ENCODE peak calls at places on chromosome 5, in four cellular contexts. S, K, V and P are unnamed samples.

GRCh38 chr5:172076783-172077244 is 70.4 kb upstream of the FBXW11 start:
- DNase-seq in K (no peak), V (peak; percentile 40), S (no peak), P (no peak)

GRCh38 chr5:141680751-141681201 is 1.3 kb downstream of the ARAP3 start:
- DNase-seq in V (peak; percentile 78), K (peak; percentile 7), S (peak; percentile 45), P (peak; percentile 90)

GRCh38 chr5:143235423-143235822 is 168.1 kb downstream of the NR3C1 start:
- DNase-seq in V (no peak), K (no peak), S (no peak), P (no peak)

GRCh38 chr5:72452515-72453259 is 54.5 kb downstream of the ZNF366 start:
- DNase-seq in K (no peak), S (no peak), V (no peak), P (no peak)

GRCh38 chr5:33894566-33894965 is 2.8 kb upstream of the ADAMTS12 start:
- DNase-seq in K (no peak), S (no peak), V (no peak), P (no peak)

GRCh38 chr5:135439426-135440205 is 7.5 kb downstream of the DCANP1 start:
- DNase-seq in S (no peak), K (no peak), V (no peak), P (no peak)

GRCh38 chr5:167912944-167913343 is 378.5 kb upstream of the WWC1 start:
- DNase-seq in K (no peak), S (no peak), V (no peak), P (no peak)

GRCh38 chr5:66974256-66974655 is 222.3 kb downstream of the CD180 start:
- DNase-seq in V (no peak), S (no peak), K (no peak), P (no peak)

GRCh38 chr5:149598966-149599365 is 17.7 kb downstream of the ARHGEF37 start:
- DNase-seq in V (no peak), K (no peak), S (no peak), P (no peak)

GRCh38 chr5:159216454-159216853 is 7.1 kb upstream of the RNF145 start:
- DNase-seq in K (no peak), S (no peak), V (no peak), P (no peak)

GRCh38 chr5:156121834-156122386 is 205.1 kb upstream of the SGCD start:
- DNase-seq in V (no peak), S (no peak), K (no peak), P (no peak)

GRCh38 chr5:92749943-92750342 is 831.1 kb downstream of the NR2F1-AS1 start:
- DNase-seq in V (no peak), K (peak; percentile 5), S (no peak), P (no peak)

GRCh38 chr5:178312900-178313299 is 80.3 kb upstream of the PHYKPL start:
- DNase-seq in K (no peak), V (no peak), S (no peak), P (no peak)

GRCh38 chr5:57316798-57317327 is 143.0 kb downstream of the GPBP1 start:
- DNase-seq in K (no peak), V (no peak), S (no peak), P (no peak)

GRCh38 chr5:178625679-178626483 is 969 bp downstream of the CLK4 start:
- DNase-seq in V (no peak), K (no peak), S (peak; percentile 13), P (peak; percentile 31)

GRCh38 chr5:81779125-81779934 is 28.4 kb upstream of the SSBP2 start:
- DNase-seq in V (no peak), S (no peak), K (no peak), P (peak; percentile 27)

GRCh38 chr5:152606739-152607138 is 201.7 kb upstream of the NMUR2 start:
- DNase-seq in S (no peak), K (no peak), V (no peak), P (no peak)

GRCh38 chr5:62977641-62978040 is 399.0 kb downstream of the LRRC70 start:
- DNase-seq in V (peak; percentile 19), K (no peak), S (no peak), P (no peak)

GRCh38 chr5:92380069-92380770 is 997.1 kb upstream of the ARRDC3 start:
- DNase-seq in K (no peak), V (no peak), S (no peak), P (no peak)

GRCh38 chr5:64437496-64437895 is 68.3 kb upstream of the RGS7BP start:
- DNase-seq in K (no peak), V (no peak), S (no peak), P (no peak)

GRCh38 chr5:34547300-34548085 is 108.6 kb upstream of the RAI14 start:
- DNase-seq in S (no peak), V (no peak), K (no peak), P (no peak)

GRCh38 chr5:141343242-141343952 is at the start of gene PCDHGA3:
- DNase-seq in K (no peak), S (peak; percentile 48), V (no peak), P (no peak)

GRCh38 chr5:135304352-135305221 is 94.4 kb downstream of the MACROH2A1 start:
- DNase-seq in V (no peak), K (peak; percentile 83), S (peak; percentile 31), P (no peak)

GRCh38 chr5:172342907-172343306 is 59.3 kb upstream of the UBTD2 start:
- DNase-seq in V (no peak), S (no peak), K (no peak), P (no peak)

GRCh38 chr5:132057498-132058255 is 2.8 kb upstream of the IL3 start:
- DNase-seq in K (no peak), S (no peak), V (no peak), P (peak; percentile 2)

GRCh38 chr5:151058891-151059611 is 21.8 kb downstream of the TNIP1 start:
- DNase-seq in S (no peak), V (no peak), K (no peak), P (no peak)

GRCh38 chr5:14505310-14506140 is 76.1 kb upstream of the OTULINL start:
- DNase-seq in S (peak; percentile 44), V (peak; percentile 44), K (no peak), P (peak; percentile 64)

GRCh38 chr5:72523960-72524582 is 16.9 kb upstream of the ZNF366 start:
- DNase-seq in S (no peak), K (peak; percentile 25), V (no peak), P (no peak)

DNA sequence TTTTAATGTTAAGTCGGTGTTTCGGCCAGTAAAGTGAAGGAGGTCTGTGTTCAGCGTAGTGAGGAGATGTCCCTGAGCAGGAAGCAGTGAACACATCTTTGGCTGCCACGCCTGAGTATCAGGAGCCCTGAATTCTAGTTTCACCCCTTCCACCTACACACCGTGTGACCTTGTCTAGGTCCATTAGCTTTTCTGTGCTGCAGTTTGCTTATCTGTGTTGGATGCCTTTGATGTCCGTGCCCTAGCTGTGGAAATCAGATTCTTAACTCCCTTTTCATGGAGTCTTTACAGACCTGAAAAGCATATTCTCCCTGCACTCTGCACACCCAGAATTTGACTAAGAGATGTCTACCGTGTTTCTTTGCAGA is 615 bp downstream of the FBXO38 start:
- DNase-seq in V (no peak), K (peak; percentile 59), S (no peak), P (peak; percentile 14)
- TF ChIP-seq FOXJ3 in V (no peak), K (no peak), S (no peak), P (no peak)

DNA sequence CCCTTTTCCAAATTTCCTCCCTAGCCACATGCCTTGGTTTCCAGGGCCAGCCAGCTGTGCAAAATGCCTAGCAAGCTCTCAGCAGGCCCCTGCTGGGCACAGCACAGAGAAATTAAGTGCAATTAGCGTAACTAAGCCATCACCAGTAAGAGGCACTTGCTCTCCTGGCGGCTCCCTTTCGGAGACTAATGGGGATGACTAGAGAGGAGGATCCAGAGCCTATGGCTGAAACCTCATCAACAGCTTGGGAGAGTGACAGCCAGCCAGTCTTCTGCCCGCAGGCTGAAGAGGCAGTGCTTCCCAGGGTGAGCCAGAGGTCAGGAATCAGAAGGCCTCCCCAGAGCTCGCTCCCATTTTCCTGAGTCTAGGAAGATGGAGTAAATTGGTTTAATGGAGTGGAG is 108.4 kb downstream of the KCNIP1 start:
- DNase-seq in S (no peak), V (peak; percentile 70), K (no peak), P (no peak)
- TF ChIP-seq FOXJ3 in S (no peak), V (no peak), K (no peak), P (no peak)

DNA sequence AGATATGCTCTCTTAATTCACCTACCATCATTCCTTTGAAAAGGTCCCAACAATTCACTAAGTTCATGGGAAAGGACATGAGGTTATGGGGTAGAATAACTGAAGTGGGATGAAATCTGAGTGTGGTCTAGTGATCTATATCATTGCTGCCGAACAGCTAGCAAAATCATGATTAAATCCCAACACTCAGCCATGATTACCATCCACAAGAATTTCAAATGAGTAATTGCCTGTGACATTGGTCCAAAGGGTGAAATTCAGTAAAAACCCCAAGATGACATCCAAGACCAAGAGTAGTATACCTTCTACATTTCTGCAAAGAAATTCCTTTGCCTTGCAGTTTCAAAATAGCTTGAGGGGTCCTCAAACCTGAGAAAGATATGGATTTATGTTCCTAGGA is 225.6 kb downstream of the SPOCK1 start:
- DNase-seq in K (no peak), V (no peak), S (no peak), P (no peak)
- TF ChIP-seq FOXJ3 in K (no peak), V (no peak), S (no peak), P (no peak)

DNA sequence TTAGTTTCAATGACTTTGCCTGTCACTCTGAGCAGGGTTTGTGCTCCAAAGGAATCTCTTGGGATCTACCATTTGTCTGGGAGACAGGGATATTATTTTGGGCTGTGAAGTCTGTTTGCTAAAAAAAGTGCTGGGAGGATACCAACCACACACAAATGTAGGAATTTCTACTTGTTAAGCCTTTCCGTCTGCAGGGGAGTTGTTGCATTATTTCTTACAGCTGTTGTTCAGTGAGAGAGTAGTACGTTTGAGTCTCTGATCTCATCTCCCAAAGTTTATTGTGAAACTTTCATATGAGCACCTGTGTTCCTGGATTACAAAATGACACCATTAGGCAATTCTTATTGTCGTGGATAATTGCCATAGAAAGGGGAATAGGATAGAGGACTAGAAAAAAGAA is 78.3 kb upstream of the SEMA6A start:
- DNase-seq in V (no peak), S (no peak), K (peak; percentile 15), P (no peak)
- TF ChIP-seq FOXJ3 in V (no peak), S (no peak), K (no peak), P (no peak)

GRCh38 chr5:176446884-176447537 is 1.2 kb upstream of the FAF2 start:
- DNase-seq in K (no peak), S (no peak), V (peak; percentile 28), P (no peak)

GRCh38 chr5:176447982-176448608 is at the start of gene FAF2:
- DNase-seq in K (peak; percentile 88), V (peak; percentile 97), S (peak; percentile 99), P (peak; percentile 99)

GRCh38 chr5:176444742-176445141 is 3.4 kb upstream of the FAF2 start:
- DNase-seq in K (no peak), S (no peak), V (no peak), P (no peak)

GRCh38 chr5:176450077-176450476 is 1.9 kb downstream of the FAF2 start:
- DNase-seq in S (no peak), K (no peak), V (no peak), P (no peak)

DNA sequence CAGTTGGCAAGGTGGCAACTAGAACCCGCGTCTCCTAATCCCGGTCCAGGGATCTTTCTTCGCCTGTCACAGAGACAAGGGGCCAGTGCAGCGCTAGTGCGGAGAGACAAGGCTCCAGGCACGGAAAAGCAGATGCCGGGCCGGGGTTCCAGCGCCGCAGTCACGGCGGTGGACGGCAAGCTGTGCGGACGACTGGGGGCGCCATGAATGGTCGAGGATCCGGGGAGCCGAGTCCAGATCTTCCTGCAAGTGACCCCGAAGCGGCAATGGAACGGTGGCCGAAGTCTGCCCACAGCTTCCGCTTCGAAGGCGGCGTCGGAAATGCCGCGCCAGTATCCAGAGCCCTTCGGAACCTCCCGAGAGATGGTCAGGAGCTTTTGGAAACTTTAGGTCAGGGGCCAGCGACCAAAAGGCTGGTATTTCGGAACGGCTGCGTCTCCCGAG is 625 bp upstream of the FAF2 start:
- DNase-seq in K (no peak), V (peak; percentile 63), S (peak; percentile 56), P (peak; percentile 80)
- TF ChIP-seq FOXJ3 in K (no peak), V (no peak), S (no peak), P (no peak)